ENCODE peak calls at places on chromosome 4, in six cellular contexts. R is PC-3, H is left colon, T is G401, E is AG09319, S is AG10803. G is an unnamed sample.

GRCh38 chr4:89506866-89507494 is 199.4 kb upstream of the GPRIN3 start:
- DNase-seq in R (no peak), H (no peak), T (no peak), E (no peak), S (no peak), G (no peak)

GRCh38 chr4:25817059-25817681 is 45.6 kb downstream of the SEL1L3 start:
- DNase-seq in R (peak), H (no peak), T (no peak), E (no peak), S (peak), G (no peak)

GRCh38 chr4:15341733-15342300 is 86.0 kb upstream of the C1QTNF7 start:
- DNase-seq in R (no peak), H (no peak), T (no peak), E (no peak), S (no peak), G (no peak)

GRCh38 chr4:103032575-103032974 is 13.1 kb upstream of the SLC9B1 start:
- DNase-seq in R (peak), H (no peak), T (peak), E (no peak), S (peak), G (no peak)

GRCh38 chr4:40334591-40335507 is at the start of gene CHRNA9:
- DNase-seq in R (no peak), H (no peak), T (no peak), E (no peak), S (no peak), G (no peak)

GRCh38 chr4:8188743-8189550 is 10.1 kb upstream of the SH3TC1 start:
- DNase-seq in R (peak), H (peak), T (peak), E (no peak), S (no peak), G (no peak)

GRCh38 chr4:145061325-145061920 is 36.6 kb downstream of the ANAPC10 start:
- DNase-seq in R (peak), H (no peak), T (peak), E (peak), S (peak), G (no peak)

GRCh38 chr4:88880001-88880400 is 177.0 kb downstream of the FAM13A start:
- DNase-seq in R (no peak), H (no peak), T (no peak), E (no peak), S (no peak), G (no peak)

GRCh38 chr4:52657630-52658501 is 1.2 kb downstream of the USP46 start:
- DNase-seq in R (peak), H (peak), T (peak), E (peak), S (peak), G (no peak)

GRCh38 chr4:107640157-107640556 is 79.9 kb downstream of the PAPSS1 start:
- DNase-seq in R (peak), H (no peak), T (no peak), E (no peak), S (peak), G (no peak)

GRCh38 chr4:176320340-176320975 is 692 bp downstream of the SPCS3 start:
- DNase-seq in R (peak), H (peak), T (peak), E (peak), S (peak), G (peak)

GRCh38 chr4:67581913-67582312 is 23.4 kb downstream of the STAP1 start:
- DNase-seq in R (no peak), H (no peak), T (no peak), E (no peak), S (no peak), G (no peak)

GRCh38 chr4:128606173-128606572 is 203.3 kb upstream of the JADE1 start:
- DNase-seq in R (peak), H (no peak), T (no peak), E (no peak), S (peak), G (no peak)

GRCh38 chr4:168580228-168580627 is 83.4 kb downstream of the PALLD start:
- DNase-seq in R (no peak), H (no peak), T (no peak), E (no peak), S (no peak), G (no peak)

GRCh38 chr4:108937066-108937465 is 174.2 kb upstream of the ETNPPL start:
- DNase-seq in R (no peak), H (no peak), T (no peak), E (no peak), S (peak), G (no peak)

GRCh38 chr4:154314248-154314647 is 177.4 kb downstream of the DCHS2 start:
- DNase-seq in R (peak), H (no peak), T (peak), E (peak), S (peak), G (no peak)

GRCh38 chr4:149999485-150000074 is 78.7 kb upstream of the DCLK2 start:
- DNase-seq in R (peak), H (no peak), T (peak), E (peak), S (peak), G (no peak)

GRCh38 chr4:158835456-158836369 is 66.9 kb downstream of the FNIP2 start:
- DNase-seq in R (no peak), H (no peak), T (no peak), E (no peak), S (no peak), G (no peak)

GRCh38 chr4:38387348-38387747 is 276.7 kb upstream of the KLF3 start:
- DNase-seq in R (no peak), H (peak), T (no peak), E (no peak), S (peak), G (no peak)

GRCh38 chr4:173717581-173717980 is 187.6 kb upstream of the HAND2 start:
- DNase-seq in R (no peak), H (no peak), T (no peak), E (no peak), S (no peak), G (no peak)

GRCh38 chr4:58413849-58414248 is 1303.7 kb upstream of the IGFBP7 start:
- DNase-seq in R (no peak), H (no peak), T (no peak), E (no peak), S (no peak), G (no peak)

GRCh38 chr4:20109395-20109794 is 142.3 kb upstream of the SLIT2 start:
- DNase-seq in R (no peak), H (no peak), T (no peak), E (no peak), S (no peak), G (no peak)

GRCh38 chr4:94690851-94691254 is 66.9 kb upstream of the BMPR1B start:
- DNase-seq in R (peak), H (no peak), T (no peak), E (no peak), S (peak), G (no peak)

GRCh38 chr4:65450899-65451298 is 219.4 kb downstream of the EPHA5 start:
- DNase-seq in R (no peak), H (no peak), T (no peak), E (no peak), S (no peak), G (no peak)

GRCh38 chr4:23866450-23866849 is 23.4 kb downstream of the PPARGC1A start:
- DNase-seq in R (no peak), H (no peak), T (no peak), E (no peak), S (no peak), G (no peak)

GRCh38 chr4:91961504-91961903 is 342.3 kb upstream of the GRID2 start:
- DNase-seq in R (no peak), H (no peak), T (no peak), E (no peak), S (no peak), G (no peak)

GRCh38 chr4:15374697-15375096 is 53.1 kb upstream of the C1QTNF7 start:
- DNase-seq in R (no peak), H (no peak), T (no peak), E (no peak), S (no peak), G (no peak)

GRCh38 chr4:114785570-114785969 is 187.0 kb downstream of the UGT8 start:
- DNase-seq in R (no peak), H (no peak), T (no peak), E (no peak), S (no peak), G (no peak)

GRCh38 chr4:168199262-168199957 is 107.1 kb downstream of the ANXA10 start:
- DNase-seq in R (no peak), H (peak), T (no peak), E (no peak), S (no peak), G (no peak)

GRCh38 chr4:17616283-17616682 is 1.8 kb downstream of the MED28 start:
- DNase-seq in R (no peak), H (no peak), T (no peak), E (no peak), S (no peak), G (no peak)

GRCh38 chr4:174604198-174604597 is 81.9 kb upstream of the HPGD start:
- DNase-seq in R (peak), H (no peak), T (no peak), E (no peak), S (no peak), G (no peak)

GRCh38 chr4:82201805-82202636 is 171.8 kb downstream of the HNRNPD start:
- DNase-seq in R (peak), H (peak), T (peak), E (peak), S (peak), G (peak)

GRCh38 chr4:107379054-107379869 is 340.8 kb downstream of the PAPSS1 start:
- DNase-seq in R (peak), H (no peak), T (no peak), E (no peak), S (peak), G (no peak)

GRCh38 chr4:2254665-2255500 is 7.0 kb downstream of the MXD4 start:
- DNase-seq in R (no peak), H (no peak), T (peak), E (no peak), S (no peak), G (no peak)

GRCh38 chr4:116702949-116703348 is 382.4 kb downstream of the TRAM1L1 start:
- DNase-seq in R (peak), H (no peak), T (no peak), E (no peak), S (no peak), G (no peak)

GRCh38 chr4:62118558-62118957 is 918.4 kb downstream of the ADGRL3 start:
- DNase-seq in R (no peak), H (no peak), T (no peak), E (no peak), S (no peak), G (no peak)

GRCh38 chr4:173919196-173919595 is 364.3 kb downstream of the FBXO8 start:
- DNase-seq in R (no peak), H (no peak), T (no peak), E (no peak), S (no peak), G (no peak)

GRCh38 chr4:140037353-140038030 is 116.5 kb downstream of the MAML3 start:
- DNase-seq in R (peak), H (no peak), T (no peak), E (peak), S (peak), G (no peak)

GRCh38 chr4:113699772-113700171 is 61.8 kb downstream of the CAMK2D start:
- DNase-seq in R (no peak), H (no peak), T (no peak), E (no peak), S (peak), G (no peak)

G was measured in NK-92 treated with Interleukin-12 subunit alpha and Interleukin-12 subunit beta, amount 100 ng/mL, for 24 hours.